ENCODE peak calls at places on chromosomes 1 and 21, in five cellular contexts. L is K562, K is HCT116, B is prostate gland, V is suprapubic skin. Y is an unnamed sample.

GRCh38 chr1:66388918-66389317 is 145.0 kb upstream of the SGIP1 start:
- DNase-seq in L (no peak), K (no peak), B (no peak), V (no peak), Y (no peak)

GRCh38 chr1:5718716-5719632 is 273.3 kb downstream of the NPHP4 start:
- DNase-seq in L (no peak), K (no peak), B (no peak), V (peak), Y (no peak)

GRCh38 chr1:245277276-245277675 is 122.5 kb downstream of the KIF26B start:
- DNase-seq in L (no peak), K (no peak), B (no peak), V (no peak), Y (no peak)

GRCh38 chr1:41135196-41135947 is 106.7 kb downstream of the SCMH1 start:
- DNase-seq in L (no peak), K (no peak), B (no peak), V (no peak), Y (no peak)

GRCh38 chr1:55143686-55144085 is 71.5 kb downstream of the USP24 start:
- DNase-seq in L (peak), K (peak), B (no peak), V (no peak), Y (no peak)

GRCh38 chr1:107867892-107868291 is 97.1 kb downstream of the VAV3 start:
- DNase-seq in L (no peak), K (no peak), B (no peak), V (no peak), Y (no peak)

GRCh38 chr1:16986596-16987361 is 6.4 kb upstream of the MFAP2 start:
- DNase-seq in L (peak), K (no peak), B (no peak), V (no peak), Y (no peak)

GRCh38 chr1:214548988-214549387 is 2.4 kb downstream of the PTPN14 start:
- DNase-seq in L (no peak), K (no peak), B (peak), V (no peak), Y (no peak)

GRCh38 chr1:42913426-42914091 is 45.1 kb downstream of the SLC2A1 start:
- DNase-seq in L (peak), K (peak), B (peak), V (no peak), Y (no peak)

GRCh38 chr1:57137980-57138379 is 172.2 kb upstream of the C8B start:
- DNase-seq in L (no peak), K (no peak), B (no peak), V (no peak), Y (no peak)

GRCh38 chr21:37939251-37939650 is 23.0 kb upstream of the KCNJ6 start:
- DNase-seq in L (no peak), K (no peak), B (no peak), V (no peak), Y (no peak)

GRCh38 chr21:46146856-46147255 is 8.5 kb downstream of the FTCD start:
- DNase-seq in L (no peak), K (no peak), B (no peak), V (no peak), Y (no peak)

GRCh38 chr1:32099426-32099825 is 8.4 kb upstream of the KPNA6 start:
- DNase-seq in L (no peak), K (no peak), B (no peak), V (no peak), Y (no peak)

GRCh38 chr1:111197598-111198289 is 2.7 kb downstream of the DENND2D start:
- DNase-seq in L (peak), K (no peak), B (no peak), V (no peak), Y (no peak)

GRCh38 chr1:200206340-200206739 is 178.8 kb downstream of the NR5A2 start:
- DNase-seq in L (no peak), K (no peak), B (no peak), V (no peak), Y (no peak)

GRCh38 chr1:44532567-44532944 is 127.5 kb downstream of the RNF220 start:
- DNase-seq in L (no peak), K (no peak), B (no peak), V (no peak), Y (no peak)

GRCh38 chr21:37564924-37565529 is 198.5 kb downstream of the DYRK1A start:
- DNase-seq in L (no peak), K (no peak), B (no peak), V (no peak), Y (no peak)

GRCh38 chr1:41981796-41982195 is 63.1 kb upstream of the HIVEP3 start:
- DNase-seq in L (no peak), K (no peak), B (no peak), V (no peak), Y (no peak)

GRCh38 chr1:20237646-20238045 is 51.3 kb upstream of the PLA2G2C start:
- DNase-seq in L (no peak), K (no peak), B (no peak), V (no peak), Y (no peak)

GRCh38 chr1:39788758-39789570 is at the start of gene BMP8B:
- DNase-seq in L (peak), K (peak), B (peak), V (no peak), Y (peak)
- TF ChIP-seq POLR2AphosphoS5 in L (no peak), K (peak), B (no peak), V (no peak), Y (no peak)

DNA sequence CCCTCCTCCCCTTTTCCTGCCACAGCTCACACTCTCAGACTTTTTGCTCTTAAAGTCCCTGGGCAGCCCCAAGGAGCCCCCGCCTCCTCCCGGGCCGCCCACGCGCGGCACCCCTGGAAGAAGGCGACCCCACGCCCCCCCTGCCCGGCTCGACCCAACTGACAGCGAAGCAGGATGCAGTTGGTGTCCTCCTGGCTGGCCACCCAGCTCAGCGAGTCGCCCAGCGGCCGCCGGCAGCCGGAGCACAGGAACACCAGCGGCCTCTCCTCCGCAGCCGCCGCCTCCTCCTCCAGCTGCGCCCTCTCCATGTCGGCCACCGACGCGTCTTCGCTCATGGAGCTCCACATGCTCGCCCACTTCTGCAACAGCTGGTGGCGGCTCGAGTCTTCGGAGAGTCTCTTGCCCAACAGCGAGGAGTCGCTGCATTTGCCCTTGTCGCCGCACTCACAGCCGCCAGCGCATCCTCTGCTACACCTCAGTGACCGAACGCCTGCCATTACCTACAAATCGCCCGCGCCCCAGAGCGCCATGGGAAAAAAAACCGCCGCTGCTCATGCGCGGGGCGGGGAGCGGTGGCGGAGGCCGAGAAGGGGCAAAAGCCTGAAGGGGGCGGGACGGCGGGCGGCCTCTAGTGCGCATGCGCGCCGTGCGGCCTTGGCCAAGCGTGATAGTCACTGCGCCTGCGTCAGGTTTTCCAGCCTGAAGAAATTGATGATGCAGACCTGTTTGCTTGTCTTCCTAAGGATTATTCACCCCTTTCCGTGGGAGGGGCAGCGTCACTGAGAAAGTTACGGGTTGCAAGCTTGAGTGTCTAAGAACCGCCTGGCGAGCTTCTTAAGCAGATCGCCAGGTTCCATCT is at the start of gene MIS18A:
- DNase-seq in L (peak), K (peak), B (peak), V (peak), Y (peak)
- TF ChIP-seq POLR2A in L (peak), K (peak), B (peak), V (no peak), Y (peak)

GRCh38 chr1:27135920-27136551 is 18.9 kb downstream of the SLC9A1 start:
- DNase-seq in L (no peak), K (no peak), B (no peak), V (no peak), Y (no peak)
- TF ChIP-seq POLR2AphosphoS5 in L (no peak), K (no peak), B (no peak), V (no peak), Y (no peak)

GRCh38 chr1:12617511-12617900 is 504 bp downstream of the DHRS3 start:
- DNase-seq in L (no peak), K (no peak), B (peak), V (no peak), Y (no peak)

GRCh38 chr1:12619396-12620141 is 1.6 kb upstream of the DHRS3 start:
- DNase-seq in L (peak), K (peak), B (peak), V (peak), Y (peak)

GRCh38 chr1:12620142-12620865 is 2.3 kb upstream of the DHRS3 start:
- DNase-seq in L (no peak), K (no peak), B (no peak), V (no peak), Y (no peak)

GRCh38 chr1:12617901-12618660 is at the start of gene DHRS3:
- DNase-seq in L (peak), K (peak), B (peak), V (no peak), Y (peak)

GRCh38 chr1:12618661-12619395 is 818 bp upstream of the DHRS3 start:
- DNase-seq in L (peak), K (peak), B (peak), V (no peak), Y (no peak)
- TF ChIP-seq POLR2A in L (no peak), K (peak), B (peak), V (no peak), Y (no peak)

GRCh38 chr21:33125981-33126380 is 56.0 kb downstream of the OLIG1 start:
- DNase-seq in L (no peak), K (no peak), B (no peak), V (no peak), Y (no peak)
- TF ChIP-seq POLR2AphosphoS5 in L (no peak), K (no peak), B (no peak), V (no peak), Y (no peak)

Y was measured in GM12891.